ENCODE peak calls at places on chromosomes 6 and 20, in four cellular contexts. One of them, this sample, is unnamed.

GRCh38 chr20:39800111-39800510 is 838.0 kb downstream of the DHX35 start:
- DNase-seq in A549: peak; percentile 7
- DNase-seq in astrocyte of the spinal cord: peak; percentile 69
- DNase-seq in NCI-H446: no peak
- DNase-seq in this sample: no peak

GRCh38 chr20:38764563-38765355 is 16.5 kb downstream of the ACTR5 start:
- DNase-seq in A549: peak; percentile 86
- DNase-seq in astrocyte of the spinal cord: peak; percentile 81
- DNase-seq in NCI-H446: peak; percentile 69
- DNase-seq in this sample: peak; percentile 47

GRCh38 chr6:79710127-79710526 is 79.0 kb downstream of the SH3BGRL2 start:
- DNase-seq in A549: no peak
- DNase-seq in astrocyte of the spinal cord: no peak
- DNase-seq in NCI-H446: no peak
- DNase-seq in this sample: no peak

GRCh38 chr6:165858571-165858970 is 195.5 kb upstream of the PDE10A start:
- DNase-seq in A549: peak; percentile 43
- DNase-seq in astrocyte of the spinal cord: no peak
- DNase-seq in NCI-H446: no peak
- DNase-seq in this sample: no peak

GRCh38 chr20:5933802-5934436 is 16.4 kb downstream of the TRMT6 start:
- DNase-seq in A549: peak; percentile 48
- DNase-seq in astrocyte of the spinal cord: no peak
- DNase-seq in NCI-H446: peak; percentile 35
- DNase-seq in this sample: no peak

GRCh38 chr6:79671605-79672266 is 40.6 kb downstream of the SH3BGRL2 start:
- DNase-seq in A549: peak; percentile 7
- DNase-seq in astrocyte of the spinal cord: peak; percentile 43
- DNase-seq in NCI-H446: no peak
- DNase-seq in this sample: no peak

GRCh38 chr6:21396313-21396712 is 197.2 kb upstream of the SOX4 start:
- DNase-seq in A549: no peak
- DNase-seq in astrocyte of the spinal cord: peak; percentile 80
- DNase-seq in NCI-H446: no peak
- DNase-seq in this sample: no peak

GRCh38 chr20:23212482-23212881 is 126.4 kb upstream of the CD93 start:
- DNase-seq in A549: no peak
- DNase-seq in astrocyte of the spinal cord: no peak
- DNase-seq in NCI-H446: no peak
- DNase-seq in this sample: no peak

GRCh38 chr6:118186676-118187567 is 279.9 kb downstream of the SLC35F1 start:
- DNase-seq in A549: no peak
- DNase-seq in astrocyte of the spinal cord: no peak
- DNase-seq in NCI-H446: no peak
- DNase-seq in this sample: no peak

GRCh38 chr6:141326426-141326825 is 806.3 kb upstream of the GJE1 start:
- DNase-seq in A549: peak; percentile 94
- DNase-seq in astrocyte of the spinal cord: peak; percentile 98
- DNase-seq in NCI-H446: no peak
- DNase-seq in this sample: peak; percentile 78

GRCh38 chr20:59821788-59822187 is 111.6 kb downstream of the SYCP2 start:
- DNase-seq in A549: no peak
- DNase-seq in astrocyte of the spinal cord: no peak
- DNase-seq in NCI-H446: no peak
- DNase-seq in this sample: no peak

GRCh38 chr6:34189806-34190503 is 44.1 kb upstream of the GRM4 start:
- DNase-seq in A549: no peak
- DNase-seq in astrocyte of the spinal cord: no peak
- DNase-seq in NCI-H446: no peak
- DNase-seq in this sample: no peak

GRCh38 chr20:47360489-47361267 is 4.2 kb upstream of the ZMYND8 start:
- DNase-seq in A549: peak; percentile 94
- DNase-seq in astrocyte of the spinal cord: peak; percentile 97
- DNase-seq in NCI-H446: peak; percentile 94
- DNase-seq in this sample: peak; percentile 62

This sample was measured in AG09319.